ENCODE peak calls at places on chromosomes 13 and 19, in seven cellular contexts. One of them, this sample, is unnamed.
A peak's percentile ranks its signal among the peaks of the same experiment; 100 is the strongest.

GRCh38 chr13:53189162-53189561 is 160.5 kb downstream of the OLFM4 start:
- DNase-seq in thoracic aorta: no peak
- DNase-seq in endothelial cell of umbilical vein: no peak
- DNase-seq in cardiac muscle cell: no peak
- DNase-seq in lower leg skin: no peak
- DNase-seq in ovary: no peak
- DNase-seq in IMR-90: no peak
- DNase-seq in this sample: no peak

GRCh38 chr19:27752530-27753184 is 1460.3 kb downstream of the UQCRFS1 start:
- DNase-seq in thoracic aorta: no peak
- DNase-seq in endothelial cell of umbilical vein: no peak
- DNase-seq in cardiac muscle cell: no peak
- DNase-seq in lower leg skin: peak; percentile 46
- DNase-seq in ovary: no peak
- DNase-seq in IMR-90: no peak
- DNase-seq in this sample: no peak

GRCh38 chr13:95865080-95865597 is 188.1 kb downstream of the UGGT2 start:
- DNase-seq in thoracic aorta: no peak
- DNase-seq in endothelial cell of umbilical vein: no peak
- DNase-seq in cardiac muscle cell: no peak
- DNase-seq in lower leg skin: no peak
- DNase-seq in ovary: no peak
- DNase-seq in IMR-90: no peak
- DNase-seq in this sample: no peak

GRCh38 chr13:102726430-102726829 is 31.6 kb upstream of the METTL21C start:
- DNase-seq in thoracic aorta: no peak
- DNase-seq in endothelial cell of umbilical vein: no peak
- DNase-seq in cardiac muscle cell: no peak
- DNase-seq in lower leg skin: no peak
- DNase-seq in ovary: no peak
- DNase-seq in IMR-90: no peak
- DNase-seq in this sample: peak; percentile 11

GRCh38 chr13:25085125-25085742 is 10.7 kb upstream of the PABPC3 start:
- DNase-seq in thoracic aorta: no peak
- DNase-seq in endothelial cell of umbilical vein: peak; percentile 27
- DNase-seq in cardiac muscle cell: peak; percentile 71
- DNase-seq in lower leg skin: no peak
- DNase-seq in ovary: no peak
- DNase-seq in IMR-90: peak; percentile 26
- DNase-seq in this sample: peak; percentile 48

GRCh38 chr13:113557013-113557412 is 27.5 kb upstream of the TFDP1 start:
- DNase-seq in thoracic aorta: no peak
- DNase-seq in endothelial cell of umbilical vein: no peak
- DNase-seq in cardiac muscle cell: no peak
- DNase-seq in lower leg skin: peak; percentile 36
- DNase-seq in ovary: no peak
- DNase-seq in IMR-90: no peak
- DNase-seq in this sample: no peak

GRCh38 chr19:28164214-28164613 is 1048.7 kb downstream of the UQCRFS1 start:
- DNase-seq in thoracic aorta: no peak
- DNase-seq in endothelial cell of umbilical vein: no peak
- DNase-seq in cardiac muscle cell: peak; percentile 36
- DNase-seq in lower leg skin: no peak
- DNase-seq in ovary: no peak
- DNase-seq in IMR-90: no peak
- DNase-seq in this sample: no peak

GRCh38 chr13:47484564-47484963 is 516.5 kb downstream of the SUCLA2 start:
- DNase-seq in thoracic aorta: no peak
- DNase-seq in endothelial cell of umbilical vein: no peak
- DNase-seq in cardiac muscle cell: no peak
- DNase-seq in lower leg skin: no peak
- DNase-seq in ovary: no peak
- DNase-seq in IMR-90: peak; percentile 89
- DNase-seq in this sample: peak; percentile 86

GRCh38 chr19:10713317-10713716 is 4.6 kb upstream of the DNM2 start:
- DNase-seq in thoracic aorta: no peak
- DNase-seq in endothelial cell of umbilical vein: no peak
- DNase-seq in cardiac muscle cell: no peak
- DNase-seq in lower leg skin: no peak
- DNase-seq in ovary: no peak
- DNase-seq in IMR-90: no peak
- DNase-seq in this sample: no peak

GRCh38 chr19:43078311-43078710 is 4.2 kb downstream of the PSG2 start:
- DNase-seq in thoracic aorta: no peak
- DNase-seq in endothelial cell of umbilical vein: no peak
- DNase-seq in cardiac muscle cell: no peak
- DNase-seq in lower leg skin: no peak
- DNase-seq in ovary: no peak
- DNase-seq in IMR-90: peak; percentile 81
- DNase-seq in this sample: peak; percentile 56

GRCh38 chr19:15869109-15869555 is 28.7 kb downstream of the CYP4F2 start:
- DNase-seq in thoracic aorta: no peak
- DNase-seq in endothelial cell of umbilical vein: peak; percentile 24
- DNase-seq in cardiac muscle cell: no peak
- DNase-seq in lower leg skin: no peak
- DNase-seq in ovary: no peak
- DNase-seq in IMR-90: no peak
- DNase-seq in this sample: peak; percentile 29

GRCh38 chr19:17922138-17922537 is 10.7 kb upstream of the CCDC124 start:
- DNase-seq in thoracic aorta: no peak
- DNase-seq in endothelial cell of umbilical vein: no peak
- DNase-seq in cardiac muscle cell: no peak
- DNase-seq in lower leg skin: no peak
- DNase-seq in ovary: no peak
- DNase-seq in IMR-90: no peak
- DNase-seq in this sample: no peak

GRCh38 chr19:6769006-6769637 is 1.9 kb upstream of the SH2D3A start:
- DNase-seq in thoracic aorta: no peak
- DNase-seq in endothelial cell of umbilical vein: no peak
- DNase-seq in cardiac muscle cell: peak; percentile 28
- DNase-seq in lower leg skin: no peak
- DNase-seq in ovary: no peak
- DNase-seq in IMR-90: peak; percentile 19
- DNase-seq in this sample: peak; percentile 20

GRCh38 chr19:1035998-1036621 is 3.8 kb upstream of the ABCA7 start:
- DNase-seq in thoracic aorta: no peak
- DNase-seq in endothelial cell of umbilical vein: no peak
- DNase-seq in cardiac muscle cell: no peak
- DNase-seq in lower leg skin: no peak
- DNase-seq in ovary: no peak
- DNase-seq in IMR-90: no peak
- DNase-seq in this sample: no peak

GRCh38 chr13:46617885-46618284 is 64.9 kb downstream of the LRCH1 start:
- DNase-seq in thoracic aorta: no peak
- DNase-seq in endothelial cell of umbilical vein: no peak
- DNase-seq in cardiac muscle cell: no peak
- DNase-seq in lower leg skin: no peak
- DNase-seq in ovary: no peak
- DNase-seq in IMR-90: no peak
- DNase-seq in this sample: no peak

GRCh38 chr13:61339054-61339621 is 76.5 kb downstream of the PCDH20 start:
- DNase-seq in thoracic aorta: no peak
- DNase-seq in endothelial cell of umbilical vein: no peak
- DNase-seq in cardiac muscle cell: no peak
- DNase-seq in lower leg skin: no peak
- DNase-seq in ovary: no peak
- DNase-seq in IMR-90: no peak
- DNase-seq in this sample: no peak

GRCh38 chr13:107712145-107712544 is 503.2 kb downstream of the LIG4 start:
- DNase-seq in thoracic aorta: no peak
- DNase-seq in endothelial cell of umbilical vein: no peak
- DNase-seq in cardiac muscle cell: no peak
- DNase-seq in lower leg skin: no peak
- DNase-seq in ovary: no peak
- DNase-seq in IMR-90: no peak
- DNase-seq in this sample: no peak

GRCh38 chr13:46296465-46296822 is 84.7 kb downstream of the LRRC63 start:
- DNase-seq in thoracic aorta: no peak
- DNase-seq in endothelial cell of umbilical vein: no peak
- DNase-seq in cardiac muscle cell: no peak
- DNase-seq in lower leg skin: no peak
- DNase-seq in ovary: no peak
- DNase-seq in IMR-90: no peak
- DNase-seq in this sample: no peak

GRCh38 chr19:7870571-7871279 is 3.5 kb downstream of the PRR36 start:
- DNase-seq in thoracic aorta: no peak
- DNase-seq in endothelial cell of umbilical vein: peak; percentile 33
- DNase-seq in cardiac muscle cell: peak; percentile 91
- DNase-seq in lower leg skin: no peak
- DNase-seq in ovary: peak; percentile 90
- DNase-seq in IMR-90: no peak
- DNase-seq in this sample: peak; percentile 47

GRCh38 chr13:113298001-113298945 is 1.2 kb downstream of the LAMP1 start:
- DNase-seq in thoracic aorta: no peak
- DNase-seq in endothelial cell of umbilical vein: peak; percentile 14
- DNase-seq in cardiac muscle cell: no peak
- DNase-seq in lower leg skin: no peak
- DNase-seq in ovary: no peak
- DNase-seq in IMR-90: no peak
- DNase-seq in this sample: peak; percentile 13

GRCh38 chr13:33610471-33611015 is 207.4 kb upstream of the RFC3 start:
- DNase-seq in thoracic aorta: no peak
- DNase-seq in endothelial cell of umbilical vein: no peak
- DNase-seq in cardiac muscle cell: no peak
- DNase-seq in lower leg skin: no peak
- DNase-seq in ovary: peak; percentile 27
- DNase-seq in IMR-90: no peak
- DNase-seq in this sample: no peak
- H3K4me3 ChIP-seq in thoracic aorta: peak overlapping the region; percentile 70
- H3K4me3 ChIP-seq in endothelial cell of umbilical vein: no peak overlapping the region
- H3K4me3 ChIP-seq in cardiac muscle cell: no peak overlapping the region
- H3K4me3 ChIP-seq in lower leg skin: no peak overlapping the region
- H3K4me3 ChIP-seq in ovary: no peak overlapping the region
- H3K4me3 ChIP-seq in IMR-90: no peak overlapping the region
- H3K4me3 ChIP-seq in this sample: no peak overlapping the region

DNA sequence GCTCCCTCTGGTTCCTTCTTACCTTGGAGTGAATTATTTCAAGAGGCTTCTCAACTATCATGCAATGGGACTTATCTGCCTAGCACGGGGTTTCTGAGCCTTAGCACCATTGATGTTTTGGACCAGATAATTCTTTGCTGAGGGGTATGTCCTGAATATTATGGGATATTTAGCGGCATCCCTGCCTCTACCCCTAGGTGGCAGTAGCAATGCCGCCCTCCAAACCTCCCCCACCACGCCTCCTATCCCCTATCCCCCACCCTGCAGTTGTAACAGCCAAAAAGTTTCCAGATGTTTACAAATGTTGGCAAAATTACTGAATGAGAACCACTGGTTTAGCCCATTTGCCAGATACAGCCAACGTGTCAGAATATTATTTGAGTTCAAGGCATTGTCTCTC is 125.5 kb downstream of the POSTN start:
- DNase-seq in thoracic aorta: no peak
- DNase-seq in endothelial cell of umbilical vein: no peak
- DNase-seq in cardiac muscle cell: no peak
- DNase-seq in lower leg skin: no peak
- DNase-seq in ovary: no peak
- DNase-seq in IMR-90: no peak
- DNase-seq in this sample: no peak
- TF ChIP-seq CTCF in thoracic aorta: no peak
- TF ChIP-seq CTCF in endothelial cell of umbilical vein: no peak
- TF ChIP-seq CTCF in cardiac muscle cell: no peak
- TF ChIP-seq CTCF in lower leg skin: no peak
- TF ChIP-seq CTCF in ovary: no peak
- TF ChIP-seq CTCF in IMR-90: no peak
- TF ChIP-seq CTCF in this sample: no peak

GRCh38 chr13:74306496-74306895 is 172.3 kb upstream of the KLF12 start:
- DNase-seq in thoracic aorta: no peak
- DNase-seq in endothelial cell of umbilical vein: peak; percentile 17
- DNase-seq in cardiac muscle cell: no peak
- DNase-seq in lower leg skin: no peak
- DNase-seq in ovary: no peak
- DNase-seq in IMR-90: peak; percentile 45
- DNase-seq in this sample: peak; percentile 52
- H3K4me3 ChIP-seq in thoracic aorta: no peak overlapping the region
- H3K4me3 ChIP-seq in endothelial cell of umbilical vein: no peak overlapping the region
- H3K4me3 ChIP-seq in cardiac muscle cell: no peak overlapping the region
- H3K4me3 ChIP-seq in lower leg skin: no peak overlapping the region
- H3K4me3 ChIP-seq in ovary: no peak overlapping the region
- H3K4me3 ChIP-seq in IMR-90: no peak overlapping the region
- H3K4me3 ChIP-seq in this sample: no peak overlapping the region

DNA sequence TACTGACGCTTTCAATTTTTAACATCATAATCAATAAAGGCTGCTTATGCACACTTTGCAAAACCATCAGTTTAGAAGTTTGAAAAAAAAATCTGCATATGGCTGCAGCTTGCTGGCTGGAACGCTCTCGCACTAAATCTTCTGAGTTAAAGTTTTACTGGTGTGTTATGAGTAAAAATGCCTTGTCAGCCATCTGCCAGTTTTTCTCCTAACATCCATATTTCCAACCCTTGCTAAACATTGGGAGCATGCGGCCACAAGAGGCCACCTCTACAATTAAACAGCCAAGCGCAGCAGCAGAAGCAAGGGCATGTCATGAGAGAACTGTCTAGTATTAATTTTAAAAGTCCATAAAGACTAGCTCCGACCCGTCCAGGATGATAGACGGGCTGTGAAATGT is 248.3 kb downstream of the TSHZ3 start:
- DNase-seq in thoracic aorta: no peak
- DNase-seq in endothelial cell of umbilical vein: no peak
- DNase-seq in cardiac muscle cell: no peak
- DNase-seq in lower leg skin: no peak
- DNase-seq in ovary: no peak
- DNase-seq in IMR-90: no peak
- DNase-seq in this sample: no peak
- TF ChIP-seq CTCF in thoracic aorta: no peak
- TF ChIP-seq CTCF in endothelial cell of umbilical vein: no peak
- TF ChIP-seq CTCF in cardiac muscle cell: no peak
- TF ChIP-seq CTCF in lower leg skin: no peak
- TF ChIP-seq CTCF in ovary: no peak
- TF ChIP-seq CTCF in IMR-90: no peak
- TF ChIP-seq CTCF in this sample: no peak

GRCh38 chr13:105991131-105991530 is 544.3 kb downstream of the EFNB2 start:
- DNase-seq in thoracic aorta: no peak
- DNase-seq in endothelial cell of umbilical vein: no peak
- DNase-seq in cardiac muscle cell: no peak
- DNase-seq in lower leg skin: no peak
- DNase-seq in ovary: no peak
- DNase-seq in IMR-90: no peak
- DNase-seq in this sample: no peak
- H3K4me3 ChIP-seq in thoracic aorta: no peak overlapping the region
- H3K4me3 ChIP-seq in endothelial cell of umbilical vein: no peak overlapping the region
- H3K4me3 ChIP-seq in cardiac muscle cell: no peak overlapping the region
- H3K4me3 ChIP-seq in lower leg skin: no peak overlapping the region
- H3K4me3 ChIP-seq in ovary: no peak overlapping the region
- H3K4me3 ChIP-seq in IMR-90: no peak overlapping the region
- H3K4me3 ChIP-seq in this sample: no peak overlapping the region

This sample was measured in fibroblast of mammary gland.